ENCODE peak calls at places on chromosomes 11 and 22, in five cellular contexts. T is psoas muscle; K is naive thymus-derived CD8-positive, alpha-beta T cell; I is DMS153; F is amniotic stem cell. X is an unnamed sample.

GRCh38 chr11:73480677-73481076 is 104.5 kb downstream of the RELT start:
- DNase-seq in T (no peak), F (no peak), K (no peak), I (no peak), X (no peak)

GRCh38 chr11:36417154-36417553 is 92.9 kb downstream of the TRAF6 start:
- DNase-seq in I (no peak), F (no peak), K (no peak), T (no peak), X (no peak)

GRCh38 chr11:88363566-88364169 is 26.1 kb upstream of the CTSC start:
- DNase-seq in I (no peak), F (no peak), K (no peak), T (no peak), X (no peak)

GRCh38 chr11:36333897-36334296 is 37.8 kb downstream of the PRR5L start:
- DNase-seq in K (no peak), T (no peak), I (no peak), F (no peak), X (no peak)

GRCh38 chr11:66715346-66716085 is 13.5 kb downstream of the SPTBN2 start:
- DNase-seq in I (no peak), T (peak), F (no peak), K (no peak), X (no peak)

GRCh38 chr22:44584256-44584902 is 86.3 kb upstream of the RTL6 start:
- DNase-seq in I (no peak), K (no peak), F (no peak), T (peak), X (no peak)

GRCh38 chr11:59957094-59957493 is 6.7 kb upstream of the OOSP4A start:
- DNase-seq in T (no peak), K (no peak), F (no peak), I (no peak), X (no peak)

GRCh38 chr11:78392854-78393253 is 24.8 kb downstream of the GAB2 start:
- DNase-seq in I (no peak), K (no peak), F (no peak), T (no peak), X (no peak)

GRCh38 chr11:68282141-68282860 is 10.5 kb upstream of the C11orf24 start:
- DNase-seq in F (no peak), T (no peak), I (no peak), K (peak), X (no peak)

GRCh38 chr22:39173787-39174497 is 21.5 kb upstream of the CBX7 start:
- DNase-seq in T (no peak), I (no peak), K (no peak), F (no peak), X (no peak)

GRCh38 chr11:106031210-106031845 is 9.3 kb upstream of the MSANTD4 start:
- DNase-seq in K (no peak), I (no peak), T (no peak), F (no peak), X (no peak)

GRCh38 chr11:15725246-15725645 is 610.5 kb downstream of the INSC start:
- DNase-seq in I (peak), T (no peak), K (no peak), F (no peak), X (no peak)

GRCh38 chr11:65817312-65817814 is 16.4 kb upstream of the SNX32 start:
- DNase-seq in F (no peak), T (no peak), K (no peak), I (no peak), X (no peak)

GRCh38 chr11:57294225-57295131 is 30.3 kb downstream of the TNKS1BP1 start:
- DNase-seq in T (no peak), I (peak), K (no peak), F (no peak), X (no peak)